ENCODE peak calls at places on chromosomes 4 and X, in five cellular contexts. W is astrocyte, R is epithelial cell of esophagus, S is fibroblast of the aortic adventitia, V is brain microvascular endothelial cell. H is an unnamed sample.

GRCh38 chrX:119942831-119943184 is 743 bp downstream of the NKAP start:
- DNase-seq in W (peak; percentile 3), R (peak; percentile 13), S (no peak), V (peak; percentile 0), H (no peak)

GRCh38 chr4:78596111-78596742 is 44.7 kb downstream of the ANXA3 start:
- DNase-seq in W (no peak), R (no peak), S (no peak), V (no peak), H (no peak)

GRCh38 chr4:25090516-25090915 is 59.8 kb upstream of the LGI2 start:
- DNase-seq in W (peak; percentile 56), R (no peak), S (peak; percentile 46), V (peak; percentile 14), H (no peak)

GRCh38 chrX:103647630-103648029 is 18.9 kb downstream of the TCEAL1 start:
- DNase-seq in W (no peak), R (no peak), S (no peak), V (no peak), H (no peak)

GRCh38 chr4:3314706-3315260 is 22.0 kb downstream of the RGS12 start:
- DNase-seq in W (no peak), R (no peak), S (no peak), V (no peak), H (no peak)

GRCh38 chr4:7044415-7044930 is 1.3 kb downstream of the TADA2B start:
- DNase-seq in W (no peak), R (no peak), S (peak; percentile 16), V (no peak), H (no peak)

GRCh38 chr4:86679441-86679840 is 85.3 kb downstream of the PTPN13 start:
- DNase-seq in W (no peak), R (no peak), S (no peak), V (no peak), H (no peak)

GRCh38 chr4:74543247-74543670 is 98.3 kb downstream of the AREG start:
- DNase-seq in W (peak; percentile 43), R (peak; percentile 16), S (no peak), V (no peak), H (no peak)

GRCh38 chr4:22625301-22625700 is 67.4 kb upstream of the GBA3 start:
- DNase-seq in W (peak; percentile 8), R (peak; percentile 4), S (no peak), V (peak; percentile 17), H (no peak)

GRCh38 chrX:68944211-68944610 is 115.4 kb downstream of the EFNB1 start:
- DNase-seq in W (no peak), R (no peak), S (no peak), V (no peak), H (no peak)

GRCh38 chr4:83905952-83906351 is 370.0 kb downstream of the GPAT3 start:
- DNase-seq in W (no peak), R (no peak), S (no peak), V (no peak), H (no peak)

GRCh38 chrX:9885150-9885549 is 82.0 kb upstream of the CLDN34 start:
- DNase-seq in W (peak; percentile 34), R (peak; percentile 60), S (peak; percentile 22), V (peak; percentile 63), H (no peak)

GRCh38 chr4:5446595-5446994 is 261.8 kb downstream of the EVC2 start:
- DNase-seq in W (no peak), R (no peak), S (no peak), V (no peak), H (no peak)

GRCh38 chr4:136680761-136681160 is 851.5 kb downstream of the PCDH18 start:
- DNase-seq in W (no peak), R (no peak), S (no peak), V (no peak), H (no peak)

GRCh38 chr4:136002316-136002715 is 1530.0 kb downstream of the PCDH18 start:
- DNase-seq in W (no peak), R (peak; percentile 29), S (no peak), V (peak; percentile 4), H (no peak)

GRCh38 chr4:124534133-124534532 is 178.4 kb downstream of the ANKRD50 start:
- DNase-seq in W (no peak), R (no peak), S (no peak), V (no peak), H (no peak)

GRCh38 chr4:141021397-141022194 is 111.7 kb downstream of the RNF150 start:
- DNase-seq in W (no peak), R (no peak), S (no peak), V (no peak), H (no peak)

GRCh38 chrX:79161655-79162054 is 17.2 kb downstream of the GPR174 start:
- DNase-seq in W (no peak), R (no peak), S (no peak), V (no peak), H (no peak)

GRCh38 chr4:27836505-27836904 is 975.9 kb downstream of the STIM2 start:
- DNase-seq in W (peak; percentile 22), R (peak; percentile 18), S (no peak), V (peak; percentile 57), H (no peak)

GRCh38 chrX:94252204-94252603 is 578.2 kb downstream of the FAM133A start:
- DNase-seq in W (no peak), R (no peak), S (no peak), V (no peak), H (no peak)

GRCh38 chr4:108619372-108620100 is 840 bp upstream of the RPL34 start:
- DNase-seq in W (no peak), R (peak; percentile 14), S (no peak), V (no peak), H (no peak)

GRCh38 chr4:152316969-152317368 is 218.9 kb downstream of the FBXW7 start:
- DNase-seq in W (peak; percentile 23), R (no peak), S (peak; percentile 56), V (no peak), H (no peak)

GRCh38 chr4:180009316-180009715 is 2233.9 kb upstream of the TENM3 start:
- DNase-seq in W (no peak), R (peak; percentile 3), S (no peak), V (no peak), H (no peak)

GRCh38 chr4:42397256-42397634 is at the start of gene SHISA3:
- DNase-seq in W (no peak), R (peak; percentile 27), S (no peak), V (no peak), H (no peak)

GRCh38 chr4:148043990-148044645 is 312.2 kb downstream of the ARHGAP10 start:
- DNase-seq in W (no peak), R (no peak), S (no peak), V (no peak), H (no peak)

GRCh38 chr4:1154523-1155182 is 17.7 kb downstream of the SPON2 start:
- DNase-seq in W (peak; percentile 24), R (no peak), S (peak; percentile 56), V (peak; percentile 25), H (no peak)

GRCh38 chr4:1155314-1155713 is 17.1 kb downstream of the SPON2 start:
- DNase-seq in W (no peak), R (no peak), S (peak; percentile 30), V (no peak), H (no peak)

GRCh38 chr4:1153567-1154090 is 18.8 kb downstream of the SPON2 start:
- DNase-seq in W (no peak), R (no peak), S (no peak), V (no peak), H (no peak)

GRCh38 chr4:1152284-1152683 is 20.1 kb downstream of the SPON2 start:
- DNase-seq in W (no peak), R (no peak), S (no peak), V (no peak), H (no peak)

GRCh38 chr4:1154126-1154522 is 18.3 kb downstream of the SPON2 start:
- DNase-seq in W (no peak), R (no peak), S (no peak), V (no peak), H (no peak)
- H3K4me3 ChIP-seq in W (no peak overlapping the region), R (no peak overlapping the region), S (no peak overlapping the region), V (no peak overlapping the region), H (no peak overlapping the region)

GRCh38 chr4:82201303-82201702 is 172.5 kb downstream of the HNRNPD start:
- DNase-seq in W (peak; percentile 36), R (peak; percentile 35), S (peak; percentile 14), V (peak; percentile 32), H (no peak)

DNA sequence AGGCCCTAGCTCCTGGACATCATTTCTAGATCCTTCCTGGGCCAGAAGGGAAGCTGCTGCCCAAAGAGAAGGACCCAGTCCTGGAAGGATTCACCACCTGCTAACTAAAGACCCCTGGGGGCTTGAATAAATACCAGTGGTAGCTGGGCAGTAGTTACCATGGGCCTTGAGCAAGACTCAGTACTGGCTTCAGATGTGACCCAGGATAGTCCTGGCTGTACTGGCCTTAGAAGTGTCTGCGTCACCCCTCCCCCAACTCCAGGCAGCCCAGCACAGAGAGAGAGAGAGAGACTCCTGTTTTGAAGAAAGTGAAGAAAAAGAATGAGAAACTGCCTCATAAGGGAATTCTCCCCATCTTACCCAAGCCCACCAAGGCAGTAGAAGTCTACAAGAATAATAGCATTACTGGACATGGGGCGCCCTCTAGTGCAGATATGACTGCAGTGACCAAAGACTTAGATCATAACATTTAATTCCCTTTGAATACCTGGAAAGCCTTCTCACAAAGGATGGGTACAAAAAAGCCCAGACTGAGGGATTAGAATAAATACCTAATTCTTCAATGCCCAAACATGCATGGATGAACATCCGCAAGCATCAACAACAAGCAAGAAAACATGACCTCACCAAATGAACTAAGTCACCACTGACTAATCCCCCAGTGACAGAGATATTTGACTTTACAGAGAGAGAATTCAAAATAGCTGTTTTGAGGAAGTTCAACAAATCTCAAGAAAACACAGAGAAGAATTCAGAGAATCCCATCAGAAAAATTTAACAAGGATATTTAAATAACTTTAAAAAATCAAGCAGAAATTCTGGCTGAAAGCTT is 171.8 kb downstream of the HNRNPD start:
- DNase-seq in W (peak; percentile 12), R (peak; percentile 64), S (peak; percentile 53), V (peak; percentile 55), H (no peak)
- TF ChIP-seq CTCF in W (peak; percentile 81), R (peak; percentile 69), S (peak; percentile 60), V (peak; percentile 78), H (peak; percentile 36)

DNA sequence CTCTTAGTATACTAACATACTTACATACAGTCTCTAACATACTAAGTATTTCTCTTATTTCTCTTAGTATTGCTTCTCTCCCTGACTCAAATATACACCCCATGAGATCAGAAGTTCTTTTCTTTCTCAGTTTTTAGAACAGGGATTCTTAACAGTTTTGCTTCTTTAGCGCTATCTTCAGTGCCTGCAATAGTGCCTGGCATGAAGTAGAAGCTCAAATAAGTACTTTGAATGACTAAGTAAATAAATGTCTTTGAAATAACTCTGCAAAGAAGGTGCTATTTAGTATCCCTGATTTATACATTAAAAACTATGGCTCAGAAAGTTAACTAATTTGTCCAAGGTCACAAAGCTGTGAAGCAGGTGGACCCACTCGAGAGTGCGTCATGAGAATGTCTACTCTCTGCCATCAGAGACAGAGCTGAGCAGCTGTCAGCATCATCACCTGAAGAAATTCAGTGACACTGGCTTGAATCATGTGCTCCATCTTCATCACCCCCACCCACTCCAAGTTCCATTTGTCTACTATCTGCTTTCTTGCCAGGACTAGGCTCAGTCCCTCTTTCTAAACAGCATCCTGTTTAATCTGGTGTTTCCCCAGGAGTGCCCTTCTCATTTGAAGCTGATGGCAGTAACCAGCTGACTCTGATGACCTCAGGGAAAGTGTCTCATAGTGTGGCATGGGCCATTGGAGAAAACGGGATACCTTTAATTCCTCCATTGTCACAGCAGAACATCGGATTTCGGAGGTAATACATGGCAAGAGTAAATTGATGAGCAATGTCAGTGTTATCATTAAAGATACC is 83.1 kb downstream of the CC2D2A start:
- DNase-seq in W (no peak), R (no peak), S (no peak), V (no peak), H (no peak)
- H3K4me3 ChIP-seq in W (no peak overlapping the region), R (no peak overlapping the region), S (no peak overlapping the region), V (no peak overlapping the region), H (no peak overlapping the region)

GRCh38 chr4:186190456-186191265 is 706 bp upstream of the CYP4V2 start:
- DNase-seq in W (peak; percentile 10), R (peak; percentile 15), S (peak; percentile 32), V (no peak), H (no peak)
- TF ChIP-seq CTCF in W (no peak), R (no peak), S (peak; percentile 1), V (peak; percentile 8), H (peak; percentile 1)

H was measured in AG04449.